ENCODE peak calls at places on chromosomes 13 and 19, in nine cellular contexts. T is HCT116, X is mesenchymal stem cell, U is hepatocyte, V is neuronal stem cell, M is neural progenitor cell, E is astrocyte, F is endothelial cell of umbilical vein, C is IMR-90. H is an unnamed sample.

GRCh38 chr13:50200562-50200961 is 185.3 kb downstream of the KCNRG start:
- DNase-seq in T (no peak), X (no peak), U (no peak), V (no peak), M (no peak), E (no peak), F (no peak), C (no peak), H (no peak)

GRCh38 chr13:62246581-62246980 is 830.9 kb upstream of the PCDH20 start:
- DNase-seq in T (no peak), X (no peak), U (no peak), V (no peak), M (no peak), E (peak; percentile 20), F (no peak), C (no peak), H (no peak)

GRCh38 chr13:114249062-114249461 is 14.4 kb downstream of the CDC16 start:
- DNase-seq in T (no peak), X (no peak), U (no peak), V (no peak), M (no peak), E (no peak), F (no peak), C (no peak), H (no peak)

GRCh38 chr19:16509141-16510061 is 13.2 kb downstream of the C19orf44 start:
- DNase-seq in T (no peak), X (no peak), U (no peak), V (no peak), M (no peak), E (peak; percentile 33), F (no peak), C (peak; percentile 36), H (peak; percentile 66)

GRCh38 chr19:6654347-6655310 is 15.3 kb downstream of the TNFSF14 start:
- DNase-seq in T (no peak), X (no peak), U (no peak), V (no peak), M (no peak), E (no peak), F (no peak), C (no peak), H (peak; percentile 32)

GRCh38 chr13:53198699-53199098 is 170.1 kb downstream of the OLFM4 start:
- DNase-seq in T (no peak), X (no peak), U (no peak), V (no peak), M (no peak), E (no peak), F (no peak), C (no peak), H (no peak)

GRCh38 chr19:3283886-3284657 is 59.6 kb downstream of the CELF5 start:
- DNase-seq in T (no peak), X (no peak), U (no peak), V (no peak), M (no peak), E (no peak), F (no peak), C (no peak), H (peak; percentile 65)

GRCh38 chr13:26619321-26619720 is 61.8 kb downstream of the WASF3 start:
- DNase-seq in T (no peak), X (peak; percentile 4), U (no peak), V (no peak), M (no peak), E (peak; percentile 93), F (no peak), C (peak; percentile 91), H (peak; percentile 78)

GRCh38 chr19:55179570-55180484 is at the start of gene SYT5:
- DNase-seq in T (no peak), X (no peak), U (peak; percentile 78), V (peak; percentile 58), M (peak; percentile 82), E (no peak), F (no peak), C (no peak), H (peak; percentile 96)

GRCh38 chr13:73729046-73729445 is 405.2 kb downstream of the KLF12 start:
- DNase-seq in T (no peak), X (no peak), U (no peak), V (no peak), M (no peak), E (no peak), F (no peak), C (no peak), H (no peak)

GRCh38 chr13:61138857-61139256 is 276.8 kb downstream of the PCDH20 start:
- DNase-seq in T (no peak), X (no peak), U (no peak), V (no peak), M (no peak), E (no peak), F (no peak), C (no peak), H (no peak)

GRCh38 chr13:51943721-51944120 is 67.5 kb downstream of the ATP7B start:
- DNase-seq in T (no peak), X (no peak), U (no peak), V (no peak), M (no peak), E (no peak), F (no peak), C (no peak), H (no peak)

GRCh38 chr19:11881151-11881800 is 6.3 kb upstream of the ZNF69 start:
- DNase-seq in T (peak; percentile 23), X (peak; percentile 68), U (peak; percentile 84), V (peak; percentile 62), M (peak; percentile 85), E (peak; percentile 20), F (peak; percentile 54), C (peak; percentile 51), H (peak; percentile 90)

GRCh38 chr19:4740092-4740491 is 16.4 kb upstream of the DPP9 start:
- DNase-seq in T (no peak), X (no peak), U (no peak), V (no peak), M (no peak), E (no peak), F (no peak), C (no peak), H (no peak)

GRCh38 chr19:4737955-4738580 is 14.4 kb upstream of the DPP9 start:
- DNase-seq in T (no peak), X (no peak), U (no peak), V (peak; percentile 64), M (peak; percentile 86), E (no peak), F (no peak), C (no peak), H (no peak)

GRCh38 chr19:4742717-4743646 is 19.3 kb upstream of the DPP9 start:
- DNase-seq in T (no peak), X (no peak), U (no peak), V (no peak), M (peak; percentile 52), E (no peak), F (no peak), C (no peak), H (peak; percentile 48)

GRCh38 chr19:4733755-4734345 is 10.2 kb upstream of the DPP9 start:
- DNase-seq in T (no peak), X (no peak), U (no peak), V (no peak), M (no peak), E (no peak), F (no peak), C (no peak), H (no peak)

DNA sequence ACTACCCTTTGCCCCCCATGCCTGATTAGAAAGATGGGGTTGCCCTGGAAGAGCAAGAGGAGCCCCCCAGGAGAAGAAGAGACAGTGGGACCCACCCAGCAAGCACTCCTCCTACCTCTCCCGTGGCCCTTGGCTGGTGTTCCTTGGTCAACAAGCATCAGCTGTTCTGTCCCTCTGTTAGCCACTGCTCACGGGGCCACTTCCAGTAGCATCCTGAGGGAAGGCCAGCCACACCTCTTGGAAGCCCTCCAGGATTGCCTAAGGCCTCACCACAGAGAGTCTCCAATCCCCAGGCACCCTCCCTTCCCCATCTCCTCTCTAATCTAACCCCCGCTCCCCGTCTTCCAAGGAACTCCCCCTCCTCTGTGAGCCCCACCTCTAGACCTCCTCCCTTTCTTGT is 15.1 kb upstream of the DPP9 start:
- DNase-seq in T (no peak), X (no peak), U (no peak), V (no peak), M (no peak), E (no peak), F (no peak), C (no peak), H (no peak)
- H3K27me3 ChIP-seq in T (no peaks in the 10 kb centered on the region), X (peaks cover 29% of the 10 kb centered on the region), U (no peaks in the 10 kb centered on the region), V (no peaks in the 10 kb centered on the region), M (no peaks in the 10 kb centered on the region), E (peaks cover 5% of the 10 kb centered on the region), F (no peaks in the 10 kb centered on the region), C (peaks cover 15% of the 10 kb centered on the region), H (no peaks in the 10 kb centered on the region)

GRCh38 chr19:8569066-8569761 is 8.0 kb downstream of the MYO1F start:
- DNase-seq in T (peak; percentile 49), X (peak; percentile 98), U (no peak), V (no peak), M (no peak), E (peak; percentile 93), F (no peak), C (peak; percentile 96), H (peak; percentile 97)
- H3K4me2 ChIP-seq in T (peak overlapping the region; percentile 79), X (no peak overlapping the region), U (no peak overlapping the region), V (no peak overlapping the region), M (no peak overlapping the region), E (peak overlapping the region; percentile 77), F (no peak overlapping the region), C (peak overlapping the region; percentile 54), H (peak overlapping the region; percentile 52)

DNA sequence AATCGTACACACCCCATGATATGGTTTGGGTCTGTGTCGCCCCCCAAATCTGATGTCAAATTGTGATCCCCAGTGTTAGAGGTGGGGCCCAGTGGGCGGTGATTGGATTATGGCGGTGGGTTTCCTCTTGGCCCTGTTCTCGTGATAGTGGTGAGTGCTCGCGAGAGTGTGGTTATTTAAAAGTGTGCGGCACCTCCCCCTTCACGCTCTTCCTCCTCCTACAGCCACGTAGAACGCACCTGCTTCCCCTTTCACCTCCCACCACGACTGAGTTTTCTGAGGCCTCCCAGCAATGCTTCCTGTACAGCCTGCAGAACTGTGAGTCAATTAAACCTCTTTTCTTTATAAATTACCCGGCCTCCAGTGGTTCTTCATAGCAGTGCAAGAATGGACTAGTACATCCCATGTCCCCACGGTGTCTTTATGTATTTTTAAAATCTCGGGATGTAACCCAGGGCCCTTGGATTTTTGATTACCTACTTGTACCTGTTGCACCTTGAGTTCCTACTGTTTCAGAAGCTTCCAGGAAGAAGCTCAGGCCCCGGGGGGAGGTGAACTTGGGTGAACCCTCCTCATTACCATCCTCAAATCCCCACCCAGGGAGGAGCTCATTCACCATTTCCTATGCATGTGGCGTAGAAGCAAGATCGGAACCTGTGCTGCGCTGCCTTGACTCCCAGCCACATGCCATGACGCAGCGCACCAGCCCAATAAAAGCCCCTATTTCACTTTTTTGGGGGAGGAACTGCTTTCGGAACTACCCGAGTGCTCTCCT is 52.4 kb downstream of the TEX29 start:
- DNase-seq in T (no peak), X (no peak), U (no peak), V (no peak), M (no peak), E (no peak), F (no peak), C (no peak), H (no peak)
- H3K27me3 ChIP-seq in T (no peaks in the 10 kb centered on the region), X (no peaks in the 10 kb centered on the region), U (no peaks in the 10 kb centered on the region), V (no peaks in the 10 kb centered on the region), M (no peaks in the 10 kb centered on the region), E (peaks cover 2% of the 10 kb centered on the region), F (no peaks in the 10 kb centered on the region), C (peaks cover 2% of the 10 kb centered on the region), H (no peaks in the 10 kb centered on the region)

DNA sequence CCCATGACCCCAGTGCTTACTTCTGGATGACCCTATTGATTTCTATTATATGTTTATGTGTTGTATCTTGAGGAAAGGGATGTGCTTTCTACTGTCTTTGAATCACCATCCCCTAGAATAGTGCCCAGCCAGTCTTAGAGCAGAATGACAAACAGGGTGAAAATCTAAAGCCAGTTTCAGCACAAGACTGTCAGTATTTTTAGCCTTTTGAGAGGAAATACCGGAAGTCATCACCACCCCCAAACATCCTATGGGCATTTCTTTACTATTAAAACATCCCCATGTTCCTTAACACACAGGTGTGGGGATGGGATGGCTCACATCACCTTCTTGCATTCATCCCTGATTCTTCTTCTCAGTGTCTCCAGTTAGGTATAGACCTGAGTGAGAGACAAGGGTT is 52.1 kb upstream of the UBE2L5 start:
- DNase-seq in T (no peak), X (no peak), U (no peak), V (no peak), M (no peak), E (no peak), F (no peak), C (no peak), H (no peak)
- H3K4me2 ChIP-seq in T (no peak overlapping the region), X (no peak overlapping the region), U (no peak overlapping the region), V (no peak overlapping the region), M (no peak overlapping the region), E (no peak overlapping the region), F (no peak overlapping the region), C (no peak overlapping the region), H (no peak overlapping the region)

H was measured in osteoblast.